ENCODE peak calls at places on chromosomes 3 and 15, in six cellular contexts. O, B, J, K, G and Q are unnamed samples.

GRCh38 chr15:43316007-43316968 is 14.1 kb downstream of the LCMT2 start:
- DNase-seq in O (no peak), B (peak; percentile 74), J (no peak), K (no peak), G (no peak), Q (no peak)

GRCh38 chr15:69398541-69398940 is 15.6 kb upstream of the KIF23 start:
- DNase-seq in O (no peak), B (peak; percentile 40), J (no peak), K (no peak), G (no peak), Q (peak; percentile 40)

GRCh38 chr3:46700772-46701171 is 420 bp upstream of the TMIE start:
- DNase-seq in O (peak; percentile 62), B (no peak), J (peak; percentile 48), K (no peak), G (no peak), Q (no peak)

GRCh38 chr15:31457161-31457560 is 130.5 kb downstream of the KLF13 start:
- DNase-seq in O (no peak), B (no peak), J (no peak), K (peak; percentile 33), G (no peak), Q (peak; percentile 57)

GRCh38 chr3:149917124-149917667 is 53.5 kb downstream of the PFN2 start:
- DNase-seq in O (no peak), B (no peak), J (no peak), K (no peak), G (no peak), Q (no peak)

GRCh38 chr15:52546031-52546751 is 17.5 kb upstream of the MYO5A start:
- DNase-seq in O (no peak), B (no peak), J (no peak), K (peak; percentile 62), G (no peak), Q (no peak)

GRCh38 chr3:171125010-171125409 is 98.5 kb upstream of the SLC2A2 start:
- DNase-seq in O (no peak), B (peak; percentile 25), J (no peak), K (no peak), G (no peak), Q (peak; percentile 34)

GRCh38 chr3:71160800-71161546 is 422.6 kb downstream of the FOXP1 start:
- DNase-seq in O (no peak), B (peak; percentile 74), J (no peak), K (no peak), G (no peak), Q (peak; percentile 54)

GRCh38 chr3:143207338-143207961 is 87.9 kb downstream of the CHST2 start:
- DNase-seq in O (no peak), B (peak; percentile 43), J (no peak), K (no peak), G (no peak), Q (peak; percentile 33)

GRCh38 chr15:30062881-30063280 is 19.9 kb upstream of the GOLGA8J start:
- DNase-seq in O (no peak), B (no peak), J (no peak), K (no peak), G (no peak), Q (no peak)

GRCh38 chr15:76994971-76995945 is at the start of gene PSTPIP1:
- DNase-seq in O (peak; percentile 56), B (no peak), J (no peak), K (peak; percentile 96), G (no peak), Q (no peak)

GRCh38 chr3:97927699-97928098 is 44.5 kb downstream of the RIOX2 start:
- DNase-seq in O (no peak), B (peak; percentile 38), J (no peak), K (no peak), G (no peak), Q (peak; percentile 24)

GRCh38 chr3:97928986-97929385 is 43.2 kb downstream of the RIOX2 start:
- DNase-seq in O (no peak), B (no peak), J (no peak), K (no peak), G (no peak), Q (no peak)

GRCh38 chr3:97932387-97932801 is 39.8 kb downstream of the RIOX2 start:
- DNase-seq in O (no peak), B (peak; percentile 4), J (no peak), K (no peak), G (no peak), Q (peak; percentile 6)

GRCh38 chr3:97931218-97931617 is 41.0 kb downstream of the RIOX2 start:
- DNase-seq in O (no peak), B (no peak), J (no peak), K (no peak), G (no peak), Q (no peak)

GRCh38 chr3:97930018-97930417 is 42.2 kb downstream of the RIOX2 start:
- DNase-seq in O (no peak), B (no peak), J (no peak), K (no peak), G (no peak), Q (no peak)
- H3K27ac ChIP-seq in O (no peak overlapping the region), B (no peak overlapping the region), J (no peak overlapping the region), K (no peak overlapping the region), G (no peak overlapping the region), Q (no peak overlapping the region)

GRCh38 chr3:55819005-55819404 is 331.9 kb upstream of the WNT5A start:
- DNase-seq in O (no peak), B (no peak), J (no peak), K (no peak), G (no peak), Q (no peak)
- H3K27ac ChIP-seq in O (no peak overlapping the region), B (no peak overlapping the region), J (no peak overlapping the region), K (no peak overlapping the region), G (no peak overlapping the region), Q (no peak overlapping the region)

DNA sequence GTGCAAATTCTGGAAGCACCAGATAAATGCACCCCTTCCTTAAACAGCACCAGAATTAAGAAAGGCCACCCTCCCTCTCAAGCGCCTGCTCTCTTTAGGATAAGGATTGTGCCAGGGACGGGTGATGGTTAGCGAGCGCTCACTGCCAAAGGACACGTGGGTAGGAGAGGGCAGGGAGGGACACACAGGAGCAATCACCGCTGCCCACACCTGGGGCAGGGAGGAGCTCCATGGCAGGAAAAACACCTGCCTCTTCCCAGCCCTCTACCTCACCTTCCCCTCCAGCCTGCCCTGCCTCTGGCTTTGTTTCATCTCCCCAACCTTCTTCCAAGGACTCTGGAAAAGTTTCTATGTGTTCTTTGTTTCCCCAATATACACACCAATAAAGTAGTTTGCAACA is 7.3 kb upstream of the SPATA12 start:
- DNase-seq in O (no peak), B (no peak), J (no peak), K (no peak), G (no peak), Q (no peak)
- H3K27ac ChIP-seq in O (no peak overlapping the region), B (no peak overlapping the region), J (no peak overlapping the region), K (no peak overlapping the region), G (no peak overlapping the region), Q (no peak overlapping the region)

GRCh38 chr15:93859176-93859575 is 372.2 kb upstream of the MCTP2 start:
- DNase-seq in O (no peak), B (no peak), J (no peak), K (no peak), G (no peak), Q (no peak)
- H3K27ac ChIP-seq in O (no peak overlapping the region), B (no peak overlapping the region), J (no peak overlapping the region), K (no peak overlapping the region), G (no peak overlapping the region), Q (no peak overlapping the region)

DNA sequence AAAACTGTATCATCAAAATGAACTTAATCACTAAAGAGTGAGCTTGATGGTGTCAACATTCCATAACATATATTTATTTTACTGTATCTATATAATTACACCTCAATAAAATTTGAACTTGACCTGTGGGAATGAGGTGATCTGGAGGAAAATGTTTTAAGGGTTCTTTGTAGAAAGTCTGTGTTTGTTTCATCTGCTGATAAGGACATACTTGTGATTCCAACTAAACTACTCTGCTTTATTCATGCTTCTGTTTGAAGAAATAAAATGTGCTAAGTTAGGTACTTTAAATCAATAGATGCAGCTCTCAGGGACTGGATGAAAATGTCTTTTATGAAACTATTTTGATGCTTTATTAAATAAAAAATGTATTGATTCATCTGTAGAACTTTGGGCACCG is 11.6 kb upstream of the PLOD2 start:
- DNase-seq in O (no peak), B (no peak), J (no peak), K (no peak), G (no peak), Q (no peak)
- H3K27ac ChIP-seq in O (no peak overlapping the region), B (no peak overlapping the region), J (no peak overlapping the region), K (no peak overlapping the region), G (no peak overlapping the region), Q (no peak overlapping the region)